ENCODE peak calls at places on chromosome 7, in five cellular contexts. X is caudate nucleus; O is HEK293T; J is adrenal gland; M is activated CD4-positive, alpha-beta memory T cell treated with anti-CD3 and anti-CD28 coated beads, Interleukin-2, amount 10 ng/mL, durations not matched to agents 7 days and 5 days. F is an unnamed sample.

GRCh38 chr7:27198871-27199801 is 755 bp downstream of the HOXA13 start:
- DNase-seq in X (no peak), O (no peak), J (no peak), M (no peak), F (no peak)

GRCh38 chr7:45988405-45989057 is 67.5 kb upstream of the IGFBP3 start:
- DNase-seq in X (no peak), O (no peak), J (no peak), M (no peak), F (no peak)

GRCh38 chr7:138538518-138538917 is 78.5 kb downstream of the TRIM24 start:
- DNase-seq in X (no peak), O (no peak), J (no peak), M (no peak), F (no peak)

GRCh38 chr7:102004229-102004628 is 186.8 kb downstream of the CUX1 start:
- DNase-seq in X (no peak), O (no peak), J (no peak), M (no peak), F (no peak)

GRCh38 chr7:105136221-105136620 is 122.2 kb downstream of the KMT2E start:
- DNase-seq in X (no peak), O (no peak), J (peak; percentile 46), M (no peak), F (no peak)

GRCh38 chr7:64314493-64315020 is 796 bp downstream of the ZNF736 start:
- DNase-seq in X (no peak), O (no peak), J (no peak), M (no peak), F (no peak)

GRCh38 chr7:54932818-54933543 is 85.8 kb upstream of the EGFR start:
- DNase-seq in X (peak; percentile 60), O (peak; percentile 70), J (peak; percentile 85), M (no peak), F (peak; percentile 57)

GRCh38 chr7:127536426-127537152 is 48.8 kb downstream of the GCC1 start:
- DNase-seq in X (no peak), O (no peak), J (no peak), M (no peak), F (no peak)

GRCh38 chr7:32347244-32347828 is 142.8 kb downstream of the LSM5 start:
- DNase-seq in X (no peak), O (no peak), J (peak; percentile 35), M (peak; percentile 28), F (no peak)

GRCh38 chr7:6571160-6571779 is 6.0 kb upstream of the ZDHHC4 start:
- DNase-seq in X (no peak), O (no peak), J (no peak), M (no peak), F (no peak)

F was measured in C1 segment of cervical spinal cord.